ENCODE peak calls at places on chromosomes 1 and 21, in ten cellular contexts. L is AG09309; H is hepatocyte; D is CD8-positive, alpha-beta T cell; J is mammary epithelial cell; K is cardiac muscle cell; A is IMR-90; R is GM12865; C is fibroblast of mammary gland; T is activated CD8-positive, alpha-beta T cell treated with anti-CD3 and anti-CD28 coated beads for 36 hours. W is an unnamed sample.
A peak's percentile ranks its signal among the peaks of the same experiment; 100 is the strongest.

GRCh38 chr1:86912501-86912900 is 1.4 kb downstream of the SELENOF start:
- DNase-seq in L (no peak), H (peak; percentile 15), D (no peak), J (no peak), K (peak; percentile 13), A (peak; percentile 12), R (peak; percentile 55), C (peak; percentile 25), T (no peak), W (no peak)

GRCh38 chr1:42456754-42457089 is 379 bp downstream of the PPCS start:
- DNase-seq in L (no peak), H (peak; percentile 77), D (peak; percentile 62), J (peak; percentile 59), K (peak; percentile 63), A (peak; percentile 50), R (peak; percentile 88), C (peak; percentile 55), T (peak; percentile 71), W (no peak)

GRCh38 chr21:45468051-45468970 is 63.3 kb downstream of the COL18A1 start:
- DNase-seq in L (no peak), H (no peak), D (no peak), J (no peak), K (no peak), A (no peak), R (no peak), C (no peak), T (no peak), W (no peak)

GRCh38 chr1:164720329-164721036 is 161.5 kb downstream of the PBX1 start:
- DNase-seq in L (no peak), H (no peak), D (no peak), J (no peak), K (no peak), A (no peak), R (no peak), C (no peak), T (no peak), W (no peak)

GRCh38 chr1:221228594-221228993 is 349.4 kb downstream of the HLX start:
- DNase-seq in L (no peak), H (no peak), D (no peak), J (no peak), K (no peak), A (no peak), R (no peak), C (no peak), T (no peak), W (no peak)

GRCh38 chr1:9833632-9834031 is 9.9 kb upstream of the CLSTN1 start:
- DNase-seq in L (no peak), H (no peak), D (no peak), J (no peak), K (no peak), A (no peak), R (no peak), C (no peak), T (no peak), W (no peak)

GRCh38 chr1:180397190-180397589 is 105.2 kb downstream of the ACBD6 start:
- DNase-seq in L (no peak), H (no peak), D (no peak), J (no peak), K (peak; percentile 21), A (no peak), R (no peak), C (no peak), T (no peak), W (no peak)

GRCh38 chr1:63775418-63776127 is 1.8 kb downstream of the ROR1 start:
- DNase-seq in L (no peak), H (no peak), D (no peak), J (peak; percentile 40), K (no peak), A (peak; percentile 17), R (no peak), C (peak; percentile 51), T (no peak), W (no peak)

GRCh38 chr1:155961937-155962336 is 16.4 kb downstream of the ARHGEF2 start:
- DNase-seq in L (peak; percentile 83), H (no peak), D (no peak), J (peak; percentile 100), K (peak; percentile 91), A (peak; percentile 97), R (peak; percentile 60), C (peak; percentile 99), T (no peak), W (no peak)

GRCh38 chr1:245154429-245155185 is at the start of gene KIF26B:
- DNase-seq in L (no peak), H (peak; percentile 79), D (peak; percentile 17), J (peak; percentile 67), K (peak; percentile 77), A (peak; percentile 50), R (peak; percentile 54), C (peak; percentile 42), T (peak; percentile 70), W (peak; percentile 80)

GRCh38 chr1:89689234-89689633 is 56.3 kb downstream of the LRRC8C start:
- DNase-seq in L (no peak), H (no peak), D (no peak), J (no peak), K (no peak), A (no peak), R (no peak), C (no peak), T (no peak), W (no peak)

GRCh38 chr1:204348722-204349121 is 11.0 kb downstream of the PLEKHA6 start:
- DNase-seq in L (no peak), H (peak; percentile 89), D (no peak), J (no peak), K (peak; percentile 90), A (peak; percentile 62), R (no peak), C (peak; percentile 64), T (no peak), W (peak; percentile 39)

GRCh38 chr21:45768741-45769049 is 125.2 kb downstream of the PCBP3 start:
- DNase-seq in L (no peak), H (no peak), D (no peak), J (no peak), K (no peak), A (no peak), R (no peak), C (no peak), T (peak; percentile 41), W (no peak)

GRCh38 chr1:42209516-42210370 is 45.2 kb upstream of the GUCA2A start:
- DNase-seq in L (no peak), H (no peak), D (no peak), J (no peak), K (no peak), A (peak; percentile 32), R (no peak), C (peak; percentile 14), T (no peak), W (peak; percentile 8)

GRCh38 chr1:17438176-17438976 is 1.1 kb downstream of the RCC2 start:
- DNase-seq in L (no peak), H (peak; percentile 76), D (peak; percentile 59), J (peak; percentile 54), K (peak; percentile 69), A (peak; percentile 36), R (peak; percentile 88), C (peak; percentile 41), T (peak; percentile 91), W (peak; percentile 70)

GRCh38 chr1:180962178-180962577 is 49.5 kb downstream of the KIAA1614 start:
- DNase-seq in L (no peak), H (no peak), D (no peak), J (no peak), K (no peak), A (no peak), R (no peak), C (peak; percentile 25), T (peak; percentile 14), W (no peak)

GRCh38 chr1:209989525-209989924 is 51.5 kb downstream of the SYT14 start:
- DNase-seq in L (no peak), H (peak; percentile 8), D (no peak), J (peak; percentile 11), K (peak; percentile 43), A (peak; percentile 34), R (no peak), C (peak; percentile 25), T (no peak), W (no peak)

GRCh38 chr21:26624983-26625519 is 52.0 kb upstream of the CYYR1 start:
- DNase-seq in L (no peak), H (no peak), D (no peak), J (no peak), K (no peak), A (no peak), R (no peak), C (no peak), T (no peak), W (no peak)

DNA sequence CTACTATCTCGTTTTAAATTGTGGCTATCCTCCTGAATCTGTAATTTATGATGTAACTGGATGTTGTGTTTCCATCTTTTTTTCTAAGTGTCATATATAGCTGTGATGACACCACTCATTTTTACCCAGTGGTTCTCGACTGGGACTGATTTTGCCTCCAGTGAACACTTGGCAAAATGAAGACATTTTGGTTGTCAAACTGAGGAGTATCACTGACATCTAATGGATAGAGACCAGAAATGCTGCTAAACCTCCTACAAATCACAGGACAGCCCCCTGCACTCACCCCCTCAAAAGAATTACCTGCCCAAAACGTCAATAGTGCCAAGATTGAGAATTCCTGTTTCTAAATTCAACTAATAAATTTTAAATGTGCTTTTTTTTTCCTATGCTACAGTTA is 1.9 kb downstream of the TRMT13 start:
- DNase-seq in L (peak; percentile 13), H (no peak), D (no peak), J (no peak), K (peak; percentile 4), A (peak; percentile 1), R (peak; percentile 9), C (peak; percentile 7), T (no peak), W (no peak)
- TF ChIP-seq CTCF in L (no peak), H (no peak), D (no peak), J (no peak), K (no peak), A (no peak), R (peak; percentile 11), C (no peak), T (no peak), W (no peak)

GRCh38 chr1:198153804-198154203 is 3.0 kb upstream of the NEK7 start:
- DNase-seq in L (no peak), H (no peak), D (no peak), J (no peak), K (peak; percentile 80), A (no peak), R (no peak), C (no peak), T (no peak), W (no peak)
- TF ChIP-seq CTCF in L (no peak), H (no peak), D (no peak), J (no peak), K (no peak), A (no peak), R (no peak), C (no peak), T (no peak), W (no peak)

GRCh38 chr1:23370270-23370743 is 671 bp upstream of the ZNF436 start:
- DNase-seq in L (no peak), H (no peak), D (no peak), J (no peak), K (peak; percentile 27), A (no peak), R (no peak), C (no peak), T (no peak), W (no peak)
- TF ChIP-seq CTCF in L (no peak), H (peak; percentile 3), D (no peak), J (no peak), K (peak; percentile 2), A (no peak), R (no peak), C (no peak), T (no peak), W (no peak)

DNA sequence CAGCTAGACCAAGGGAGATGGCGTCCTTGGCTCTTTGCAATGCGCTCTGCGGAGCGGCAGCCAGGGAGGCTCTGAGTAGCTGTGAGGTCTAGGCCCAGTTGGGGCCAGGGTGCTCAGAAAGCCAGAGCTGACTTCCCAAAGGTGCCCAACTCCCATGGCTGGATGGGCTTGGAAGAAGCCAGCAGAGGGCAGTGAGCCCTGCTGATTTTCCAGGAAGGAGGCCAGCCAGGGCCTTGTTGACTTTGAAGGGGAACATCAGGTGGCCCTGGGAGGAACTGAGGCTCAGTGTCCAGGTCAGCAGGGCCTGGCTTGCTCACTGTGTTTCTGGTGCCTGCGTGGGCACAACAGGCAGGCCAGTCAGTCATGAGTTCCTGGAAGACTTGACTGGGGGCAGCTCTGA is 27.1 kb downstream of the CDCP2 start:
- DNase-seq in L (no peak), H (peak; percentile 60), D (no peak), J (peak; percentile 17), K (peak; percentile 36), A (peak; percentile 26), R (no peak), C (no peak), T (no peak), W (no peak)
- TF ChIP-seq CTCF in L (peak; percentile 65), H (peak; percentile 44), D (no peak), J (no peak), K (peak; percentile 34), A (peak; percentile 45), R (no peak), C (no peak), T (no peak), W (no peak)